ENCODE peak calls at places on chromosomes 11 and 22, in six cellular contexts. Z, T, R, S, G and P are unnamed samples.

GRCh38 chr11:41494716-41495115 is 35.3 kb upstream of the LRRC4C start:
- DNase-seq in Z (no peak), T (no peak), R (no peak), S (no peak), G (no peak), P (no peak)

GRCh38 chr11:44766112-44766971 is 39.6 kb downstream of the TSPAN18 start:
- DNase-seq in Z (no peak), T (no peak), R (peak; percentile 69), S (peak; percentile 93), G (no peak), P (no peak)

GRCh38 chr11:125287467-125288232 is 123.1 kb downstream of the PKNOX2 start:
- DNase-seq in Z (no peak), T (no peak), R (peak; percentile 21), S (peak; percentile 80), G (no peak), P (no peak)

GRCh38 chr22:50734986-50735738 is 2.8 kb upstream of the ACR start:
- DNase-seq in Z (peak; percentile 27), T (no peak), R (no peak), S (no peak), G (no peak), P (no peak)

GRCh38 chr11:1389103-1389931 is 417 bp upstream of the BRSK2 start:
- DNase-seq in Z (peak; percentile 91), T (peak; percentile 94), R (peak; percentile 98), S (peak; percentile 98), G (peak; percentile 92), P (peak; percentile 98)

GRCh38 chr11:67452141-67452952 is at the start of gene GPR152:
- DNase-seq in Z (no peak), T (no peak), R (no peak), S (no peak), G (no peak), P (no peak)

GRCh38 chr11:36449566-36450390 is 60.3 kb downstream of the TRAF6 start:
- DNase-seq in Z (no peak), T (no peak), R (no peak), S (no peak), G (peak; percentile 30), P (no peak)

GRCh38 chr22:31085928-31086327 is 4.8 kb downstream of the SMTN start:
- DNase-seq in Z (no peak), T (no peak), R (no peak), S (no peak), G (no peak), P (no peak)

GRCh38 chr11:1943977-1944376 is 3.2 kb upstream of the MRPL23 start:
- DNase-seq in Z (peak; percentile 70), T (no peak), R (no peak), S (no peak), G (no peak), P (no peak)

GRCh38 chr11:43403357-43404231 is 44.9 kb downstream of the TTC17 start:
- DNase-seq in Z (no peak), T (no peak), R (no peak), S (no peak), G (no peak), P (no peak)
- H3K36me3 ChIP-seq in Z (peaks cover 90% of the 10 kb centered on the region), T (peaks cover 94% of the 10 kb centered on the region), R (no peaks in the 10 kb centered on the region), S (peaks cover 78% of the 10 kb centered on the region), G (peaks cover 2% of the 10 kb centered on the region), P (peaks cover 59% of the 10 kb centered on the region)

GRCh38 chr11:94455861-94456260 is 37.8 kb downstream of the MRE11 start:
- DNase-seq in Z (no peak), T (no peak), R (peak; percentile 46), S (no peak), G (no peak), P (no peak)
- H3K36me3 ChIP-seq in Z (no peaks in the 10 kb centered on the region), T (peaks cover 34% of the 10 kb centered on the region), R (no peaks in the 10 kb centered on the region), S (peaks cover 26% of the 10 kb centered on the region), G (peaks cover 2% of the 10 kb centered on the region), P (peaks cover 14% of the 10 kb centered on the region)

DNA sequence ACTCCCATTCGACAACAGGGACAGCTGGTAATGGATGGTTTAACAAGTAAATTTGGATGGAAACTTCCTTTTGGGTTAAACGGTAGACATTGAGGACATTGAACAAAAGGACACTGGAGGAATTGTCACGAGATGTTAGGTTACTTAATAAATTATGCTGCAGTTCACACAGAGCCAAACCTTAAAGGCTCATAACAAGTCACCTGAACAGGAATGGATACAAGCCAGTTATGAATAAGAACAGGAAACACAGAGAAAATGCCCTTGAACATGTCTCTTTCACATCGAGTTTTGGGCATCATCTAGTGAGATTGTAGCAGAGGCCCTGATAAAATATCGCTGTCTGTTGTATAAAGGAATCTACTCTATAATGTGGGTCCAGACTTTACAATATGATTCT is 65.6 kb downstream of the CD44 start:
- DNase-seq in Z (no peak), T (no peak), R (no peak), S (no peak), G (no peak), P (no peak)
- H3K36me3 ChIP-seq in Z (peaks cover 87% of the 10 kb centered on the region), T (peaks cover 99% of the 10 kb centered on the region), R (no peaks in the 10 kb centered on the region), S (no peaks in the 10 kb centered on the region), G (peaks cover 23% of the 10 kb centered on the region), P (peaks cover 80% of the 10 kb centered on the region)

GRCh38 chr11:47620836-47621378 is 21.5 kb downstream of the MTCH2 start:
- DNase-seq in Z (no peak), T (no peak), R (no peak), S (no peak), G (no peak), P (no peak)
- H3K36me3 ChIP-seq in Z (peaks cover 81% of the 10 kb centered on the region), T (peaks cover 64% of the 10 kb centered on the region), R (peaks cover 2% of the 10 kb centered on the region), S (peaks cover 77% of the 10 kb centered on the region), G (peaks cover 13% of the 10 kb centered on the region), P (peaks cover 39% of the 10 kb centered on the region)

GRCh38 chr22:24177456-24177855 is 3.8 kb upstream of the SUSD2 start:
- DNase-seq in Z (no peak), T (no peak), R (no peak), S (no peak), G (no peak), P (no peak)
- H3K36me3 ChIP-seq in Z (peaks cover 58% of the 10 kb centered on the region), T (peaks cover 34% of the 10 kb centered on the region), R (no peaks in the 10 kb centered on the region), S (peaks cover 49% of the 10 kb centered on the region), G (peaks cover 28% of the 10 kb centered on the region), P (peaks cover 29% of the 10 kb centered on the region)

GRCh38 chr11:18081551-18081950 is 24.3 kb downstream of the SAAL1 start:
- DNase-seq in Z (no peak), T (no peak), R (no peak), S (no peak), G (no peak), P (no peak)
- H3K36me3 ChIP-seq in Z (peaks cover 49% of the 10 kb centered on the region), T (peaks cover 50% of the 10 kb centered on the region), R (no peaks in the 10 kb centered on the region), S (peaks cover 73% of the 10 kb centered on the region), G (peaks cover 6% of the 10 kb centered on the region), P (peaks cover 4% of the 10 kb centered on the region)

GRCh38 chr22:41682033-41682807 is 6.4 kb downstream of the SNU13 start:
- DNase-seq in Z (peak; percentile 82), T (peak; percentile 81), R (peak; percentile 88), S (peak; percentile 85), G (peak; percentile 89), P (peak; percentile 89)
- H3K36me3 ChIP-seq in Z (peaks cover 61% of the 10 kb centered on the region), T (peaks cover 31% of the 10 kb centered on the region), R (no peaks in the 10 kb centered on the region), S (peaks cover 35% of the 10 kb centered on the region), G (peaks cover 11% of the 10 kb centered on the region), P (peaks cover 13% of the 10 kb centered on the region)

DNA sequence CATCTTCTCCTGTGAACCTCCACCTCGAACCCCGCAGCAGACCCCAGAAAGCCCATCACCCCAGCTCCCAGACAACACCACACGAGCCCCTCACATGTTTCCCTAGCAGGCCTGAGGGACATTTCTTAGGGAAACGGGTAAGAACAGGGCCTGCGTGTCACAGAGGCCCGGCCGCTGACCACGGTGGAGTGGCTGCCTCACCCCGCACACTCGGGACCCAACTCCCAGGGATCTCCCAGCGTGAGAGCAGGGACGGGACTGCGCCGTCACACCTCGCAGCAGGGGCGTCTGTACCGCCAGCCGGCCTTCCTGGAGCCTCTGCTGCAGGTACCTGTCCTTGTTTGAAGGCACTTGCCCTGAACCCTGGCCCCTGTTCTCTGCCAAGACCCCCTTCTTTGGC is 10.2 kb downstream of the ATP5MGL start:
- DNase-seq in Z (no peak), T (no peak), R (no peak), S (no peak), G (no peak), P (no peak)
- H3K36me3 ChIP-seq in Z (peaks cover 91% of the 10 kb centered on the region), T (peaks cover 45% of the 10 kb centered on the region), R (peaks cover 4% of the 10 kb centered on the region), S (peaks cover 67% of the 10 kb centered on the region), G (peaks cover 26% of the 10 kb centered on the region), P (peaks cover 56% of the 10 kb centered on the region)